ENCODE peak calls at places on chromosomes 6 and 20, in eight cellular contexts. X is CD4-positive, alpha-beta T cell; Q is AG10803; Z is NB4; I is fibroblast of pulmonary artery; Y is astrocyte of the spinal cord; D is nephron progenitor cell; O is mesothelial cell of epicardium. F is an unnamed sample.

GRCh38 chr6:26189905-26190304 is 102.7 kb downstream of the HFE start:
- DNase-seq in X (no peak), Q (no peak), Z (no peak), I (no peak), Y (no peak), D (no peak), O (no peak), F (no peak)

GRCh38 chr20:34220581-34220980 is 20.6 kb upstream of the ASIP start:
- DNase-seq in X (no peak), Q (peak), Z (no peak), I (peak), Y (peak), D (no peak), O (no peak), F (no peak)

GRCh38 chr6:33885121-33886057 is 81.6 kb upstream of the MLN start:
- DNase-seq in X (no peak), Q (peak), Z (peak), I (peak), Y (peak), D (no peak), O (no peak), F (no peak)

GRCh38 chr6:19852090-19852457 is 14.9 kb downstream of the ID4 start:
- DNase-seq in X (no peak), Q (no peak), Z (no peak), I (no peak), Y (no peak), D (no peak), O (no peak), F (no peak)

GRCh38 chr20:53767206-53767924 is 173.7 kb upstream of the ZNF217 start:
- DNase-seq in X (no peak), Q (no peak), Z (no peak), I (no peak), Y (no peak), D (no peak), O (no peak), F (no peak)

GRCh38 chr6:24536466-24536865 is 41.7 kb downstream of the ALDH5A1 start:
- DNase-seq in X (no peak), Q (no peak), Z (no peak), I (no peak), Y (no peak), D (no peak), O (no peak), F (no peak)

GRCh38 chr6:131931063-131931745 is 20.0 kb downstream of the CCN2 start:
- DNase-seq in X (no peak), Q (peak), Z (no peak), I (no peak), Y (no peak), D (no peak), O (no peak), F (no peak)

GRCh38 chr6:3835055-3835731 is 14.0 kb upstream of the FAM50B start:
- DNase-seq in X (no peak), Q (peak), Z (no peak), I (peak), Y (no peak), D (no peak), O (no peak), F (no peak)

GRCh38 chr20:11156922-11157321 is 483.1 kb upstream of the JAG1 start:
- DNase-seq in X (no peak), Q (no peak), Z (no peak), I (no peak), Y (no peak), D (no peak), O (no peak), F (no peak)

GRCh38 chr6:140779341-140779740 is 1353.4 kb upstream of the GJE1 start:
- DNase-seq in X (no peak), Q (peak), Z (no peak), I (peak), Y (no peak), D (no peak), O (no peak), F (no peak)

DNA sequence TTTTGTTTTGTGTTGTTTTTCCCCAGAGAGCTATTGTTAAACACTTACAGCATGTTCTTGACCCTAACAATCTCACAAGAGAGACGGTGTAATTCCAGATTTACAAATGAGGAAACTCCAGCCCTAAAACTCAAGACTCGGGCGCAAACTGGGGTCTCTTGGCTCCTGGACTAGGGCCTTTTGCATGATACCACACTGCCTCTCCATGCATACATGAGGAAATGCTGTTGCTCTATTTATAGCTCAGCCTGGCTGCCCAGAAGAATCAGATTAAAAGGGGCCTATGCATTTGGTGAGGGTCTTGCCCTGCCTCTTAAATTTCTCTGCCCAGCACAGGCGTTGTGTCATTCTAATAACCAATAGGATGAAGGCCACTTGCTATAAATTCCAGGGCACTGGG is 30.5 kb upstream of the SNRPB2 start:
- DNase-seq in X (no peak), Q (no peak), Z (peak), I (no peak), Y (no peak), D (no peak), O (no peak), F (no peak)
- TF ChIP-seq CTCF in X (no peak), Q (no peak), Z (no peak), I (no peak), Y (no peak), D (no peak), O (no peak), F (no peak)

GRCh38 chr6:39302669-39303424 is 11.4 kb downstream of the KCNK17 start:
- DNase-seq in X (peak), Q (peak), Z (peak), I (peak), Y (peak), D (peak), O (peak), F (peak)

GRCh38 chr6:39307462-39307861 is 6.8 kb downstream of the KCNK17 start:
- DNase-seq in X (no peak), Q (no peak), Z (no peak), I (no peak), Y (no peak), D (no peak), O (no peak), F (no peak)

GRCh38 chr6:39303425-39304153 is 10.6 kb downstream of the KCNK17 start:
- DNase-seq in X (no peak), Q (no peak), Z (no peak), I (no peak), Y (no peak), D (no peak), O (no peak), F (no peak)

GRCh38 chr6:39302011-39302410 is 12.2 kb downstream of the KCNK17 start:
- DNase-seq in X (no peak), Q (no peak), Z (no peak), I (no peak), Y (no peak), D (no peak), O (no peak), F (no peak)

DNA sequence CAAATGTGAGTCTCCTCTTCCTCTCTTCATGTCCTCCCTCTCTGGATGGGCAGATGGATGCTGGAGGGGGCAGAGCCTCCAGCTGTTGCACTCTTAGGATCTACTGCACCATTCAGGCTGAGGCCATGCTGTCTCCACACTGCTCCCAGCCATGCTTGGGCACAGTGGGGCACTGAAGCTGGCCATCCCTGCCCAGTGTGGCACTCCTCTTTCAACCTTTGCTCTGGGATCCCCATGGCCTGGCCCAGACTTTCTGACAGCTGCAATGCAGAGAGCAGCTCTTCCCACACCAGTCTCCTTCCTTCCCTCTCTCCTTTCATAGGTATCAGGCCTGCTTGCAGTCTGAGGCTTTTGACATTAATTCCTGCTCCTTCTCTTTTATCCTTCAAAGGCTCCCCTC is 9.3 kb downstream of the KCNK17 start:
- DNase-seq in X (no peak), Q (no peak), Z (no peak), I (no peak), Y (no peak), D (no peak), O (no peak), F (no peak)
- TF ChIP-seq CTCF in X (no peak), Q (no peak), Z (no peak), I (no peak), Y (no peak), D (no peak), O (no peak), F (no peak)

DNA sequence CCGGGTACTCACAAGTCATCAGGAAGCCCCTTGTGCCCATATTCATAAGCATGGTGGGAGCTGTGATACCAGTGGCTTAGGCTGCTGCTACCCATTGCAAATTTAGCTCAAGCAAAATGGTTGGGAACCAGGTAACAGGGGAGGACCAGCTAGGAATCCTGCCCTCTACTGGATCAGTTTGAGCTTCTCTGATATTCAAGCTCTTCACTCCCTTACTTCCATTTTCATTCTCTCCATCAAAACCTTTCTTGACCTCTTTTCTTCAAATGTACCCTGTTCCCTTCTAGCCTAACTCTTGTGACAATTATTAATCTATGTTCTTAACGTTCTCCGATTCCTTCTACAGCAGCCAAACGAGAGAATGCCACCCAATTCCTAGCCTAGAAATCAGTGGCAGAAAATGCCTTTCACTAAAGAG is 9.7 kb downstream of the NOL7 start:
- DNase-seq in X (no peak), Q (peak), Z (peak), I (peak), Y (peak), D (no peak), O (no peak), F (no peak)
- TF ChIP-seq CTCF in X (peak), Q (peak), Z (peak), I (peak), Y (peak), D (peak), O (no peak), F (peak)

GRCh38 chr20:25218492-25218891 is 23.0 kb downstream of the ENTPD6 start:
- DNase-seq in X (no peak), Q (no peak), Z (no peak), I (no peak), Y (no peak), D (no peak), O (no peak), F (no peak)

GRCh38 chr20:25221592-25222460 is 26.1 kb upstream of the PYGB start:
- DNase-seq in X (no peak), Q (no peak), Z (no peak), I (no peak), Y (no peak), D (no peak), O (no peak), F (no peak)

GRCh38 chr20:25219365-25219764 is 23.9 kb downstream of the ENTPD6 start:
- DNase-seq in X (no peak), Q (no peak), Z (no peak), I (no peak), Y (no peak), D (no peak), O (no peak), F (no peak)

GRCh38 chr20:25220810-25221591 is 25.5 kb downstream of the ENTPD6 start:
- DNase-seq in X (no peak), Q (no peak), Z (no peak), I (no peak), Y (no peak), D (no peak), O (no peak), F (no peak)

GRCh38 chr20:25220021-25220730 is 24.7 kb downstream of the ENTPD6 start:
- DNase-seq in X (no peak), Q (no peak), Z (peak), I (no peak), Y (peak), D (no peak), O (no peak), F (no peak)
- TF ChIP-seq CTCF in X (peak), Q (peak), Z (peak), I (peak), Y (no peak), D (no peak), O (no peak), F (no peak)

GRCh38 chr20:61661583-61661982 is 404.1 kb downstream of the TAF4 start:
- DNase-seq in X (no peak), Q (no peak), Z (no peak), I (no peak), Y (no peak), D (no peak), O (no peak), F (no peak)

GRCh38 chr20:61663521-61664425 is 401.9 kb downstream of the TAF4 start:
- DNase-seq in X (no peak), Q (no peak), Z (no peak), I (no peak), Y (no peak), D (no peak), O (no peak), F (no peak)

GRCh38 chr20:61662946-61663460 is 402.7 kb downstream of the TAF4 start:
- DNase-seq in X (no peak), Q (no peak), Z (no peak), I (no peak), Y (no peak), D (no peak), O (no peak), F (no peak)

GRCh38 chr20:61661025-61661424 is 404.7 kb downstream of the TAF4 start:
- DNase-seq in X (no peak), Q (no peak), Z (no peak), I (no peak), Y (no peak), D (no peak), O (no peak), F (no peak)

GRCh38 chr20:61662226-61662945 is 403.3 kb downstream of the TAF4 start:
- DNase-seq in X (no peak), Q (no peak), Z (no peak), I (no peak), Y (no peak), D (no peak), O (no peak), F (no peak)
- TF ChIP-seq CTCF in X (no peak), Q (no peak), Z (no peak), I (no peak), Y (peak), D (no peak), O (peak), F (no peak)

DNA sequence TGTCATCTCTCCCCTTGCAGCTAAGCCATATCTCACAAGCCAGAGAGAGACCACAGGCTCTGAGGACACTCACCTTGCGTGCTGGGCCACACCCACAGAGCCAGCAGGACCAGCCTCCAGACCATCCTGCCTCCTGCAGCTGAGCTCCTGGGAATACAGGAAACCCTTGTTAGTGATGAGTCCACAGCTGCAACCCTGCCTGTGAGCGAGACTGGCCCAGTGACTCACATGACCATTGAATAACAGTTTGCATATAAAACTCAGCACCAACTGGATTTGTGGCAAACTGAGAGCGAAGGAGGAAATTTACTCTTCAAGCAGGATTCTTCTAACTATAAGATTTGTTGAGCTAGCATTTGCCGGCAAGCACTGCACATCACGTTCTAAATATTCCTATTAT is 3.0 kb downstream of the THBS2 start:
- DNase-seq in X (no peak), Q (peak), Z (peak), I (peak), Y (peak), D (no peak), O (no peak), F (no peak)
- TF ChIP-seq CTCF in X (no peak), Q (peak), Z (no peak), I (peak), Y (no peak), D (no peak), O (no peak), F (no peak)

DNA sequence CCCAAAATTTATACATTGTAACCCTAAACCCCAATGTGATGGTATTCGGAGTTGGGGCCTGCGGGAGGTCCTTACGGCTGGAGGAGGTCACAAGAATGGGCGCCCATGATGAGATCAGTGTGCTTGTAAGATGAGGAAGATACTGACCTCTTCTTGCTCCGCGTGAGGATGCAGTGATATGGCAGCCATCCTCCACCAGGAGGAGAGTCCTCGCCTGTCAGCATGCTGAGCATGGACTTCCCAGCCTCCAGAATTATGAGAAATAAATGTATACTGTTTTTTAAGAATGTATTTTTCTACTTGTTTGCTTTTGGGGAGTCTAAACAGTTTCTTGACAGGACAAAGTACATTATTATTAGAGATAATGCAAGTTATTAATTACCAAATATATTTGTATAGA is 8.7 kb upstream of the SYNDIG1 start:
- DNase-seq in X (no peak), Q (no peak), Z (no peak), I (no peak), Y (no peak), D (no peak), O (no peak), F (no peak)
- TF ChIP-seq CTCF in X (no peak), Q (no peak), Z (no peak), I (no peak), Y (peak), D (no peak), O (no peak), F (no peak)

DNA sequence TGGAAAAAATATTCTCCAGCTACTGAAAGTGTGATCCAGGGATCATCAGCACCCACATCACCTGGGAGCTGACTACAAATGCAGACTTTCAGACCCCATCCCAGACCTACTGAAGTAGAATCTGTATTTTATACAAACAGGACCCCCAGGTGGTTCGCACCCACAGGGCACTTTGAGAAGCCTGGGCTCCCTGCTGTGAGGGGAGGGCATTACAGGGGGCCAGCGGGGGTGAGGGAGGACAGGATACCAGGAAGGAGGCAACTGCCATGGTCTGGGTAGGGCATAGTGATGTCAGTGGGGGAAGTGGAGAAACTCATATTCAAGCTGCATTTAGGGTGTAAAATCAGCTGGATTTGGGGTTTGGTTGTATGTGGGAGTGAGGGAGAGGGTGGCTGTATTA is 2.0 kb upstream of the ADA start:
- DNase-seq in X (no peak), Q (no peak), Z (no peak), I (no peak), Y (no peak), D (no peak), O (no peak), F (no peak)
- TF ChIP-seq CTCF in X (no peak), Q (no peak), Z (no peak), I (no peak), Y (no peak), D (no peak), O (no peak), F (no peak)

GRCh38 chr6:15464211-15464725 is 198.6 kb downstream of the DTNBP1 start:
- DNase-seq in X (peak), Q (peak), Z (peak), I (no peak), Y (no peak), D (no peak), O (no peak), F (no peak)
- TF ChIP-seq CTCF in X (peak), Q (peak), Z (peak), I (peak), Y (peak), D (peak), O (peak), F (peak)